ENCODE peak calls at places on chromosomes 1 and 21, in four cellular contexts. One of them, this sample, is unnamed.

GRCh38 chr1:77424236-77424635 is 142.4 kb downstream of the AK5 start:
- DNase-seq in esophagus squamous epithelium: no peak
- DNase-seq in heart left ventricle: no peak
- DNase-seq in breast epithelium: no peak
- DNase-seq in this sample: no peak

GRCh38 chr1:181485276-181486097 is 2.2 kb downstream of the CACNA1E start:
- DNase-seq in heart left ventricle: no peak
- DNase-seq in esophagus squamous epithelium: no peak
- DNase-seq in breast epithelium: no peak
- DNase-seq in this sample: no peak

GRCh38 chr1:119662034-119662437 is 14.0 kb upstream of the ZNF697 start:
- DNase-seq in breast epithelium: no peak
- DNase-seq in esophagus squamous epithelium: no peak
- DNase-seq in heart left ventricle: no peak
- DNase-seq in this sample: no peak

GRCh38 chr1:234544094-234544579 is 65.2 kb upstream of the TARBP1 start:
- DNase-seq in esophagus squamous epithelium: no peak
- DNase-seq in breast epithelium: peak
- DNase-seq in heart left ventricle: peak
- DNase-seq in this sample: no peak

GRCh38 chr1:68470388-68470970 is 20.7 kb upstream of the RPE65 start:
- DNase-seq in heart left ventricle: no peak
- DNase-seq in esophagus squamous epithelium: no peak
- DNase-seq in breast epithelium: no peak
- DNase-seq in this sample: no peak

GRCh38 chr21:16532841-16533240 is 803.1 kb downstream of the USP25 start:
- DNase-seq in esophagus squamous epithelium: no peak
- DNase-seq in heart left ventricle: no peak
- DNase-seq in breast epithelium: no peak
- DNase-seq in this sample: no peak

GRCh38 chr1:7572654-7573152 is 198.4 kb upstream of the VAMP3 start:
- DNase-seq in heart left ventricle: no peak
- DNase-seq in esophagus squamous epithelium: no peak
- DNase-seq in breast epithelium: no peak
- DNase-seq in this sample: no peak

GRCh38 chr1:196115641-196116040 is 492.6 kb downstream of the KCNT2 start:
- DNase-seq in esophagus squamous epithelium: no peak
- DNase-seq in heart left ventricle: peak
- DNase-seq in breast epithelium: no peak
- DNase-seq in this sample: no peak

GRCh38 chr1:59446257-59446901 is 149.5 kb downstream of the FGGY start:
- DNase-seq in breast epithelium: no peak
- DNase-seq in heart left ventricle: no peak
- DNase-seq in esophagus squamous epithelium: no peak
- DNase-seq in this sample: no peak

GRCh38 chr1:23211955-23212354 is 5.3 kb downstream of the HTR1D start:
- DNase-seq in breast epithelium: no peak
- DNase-seq in esophagus squamous epithelium: no peak
- DNase-seq in heart left ventricle: no peak
- DNase-seq in this sample: no peak

GRCh38 chr1:167714098-167714850 is 7.5 kb upstream of the MPZL1 start:
- DNase-seq in esophagus squamous epithelium: no peak
- DNase-seq in heart left ventricle: peak
- DNase-seq in breast epithelium: peak
- DNase-seq in this sample: peak

GRCh38 chr1:205500240-205501218 is 3.9 kb upstream of the CDK18 start:
- DNase-seq in heart left ventricle: no peak
- DNase-seq in esophagus squamous epithelium: no peak
- DNase-seq in breast epithelium: no peak
- DNase-seq in this sample: no peak

GRCh38 chr1:165073402-165074007 is 283.0 kb downstream of the LMX1A start:
- DNase-seq in heart left ventricle: no peak
- DNase-seq in esophagus squamous epithelium: no peak
- DNase-seq in breast epithelium: no peak
- DNase-seq in this sample: peak

GRCh38 chr1:8598783-8599182 is 218.7 kb downstream of the RERE start:
- DNase-seq in breast epithelium: no peak
- DNase-seq in heart left ventricle: no peak
- DNase-seq in esophagus squamous epithelium: no peak
- DNase-seq in this sample: no peak

GRCh38 chr21:31566061-31566460 is 93.4 kb upstream of the SOD1 start:
- DNase-seq in esophagus squamous epithelium: no peak
- DNase-seq in breast epithelium: no peak
- DNase-seq in heart left ventricle: no peak
- DNase-seq in this sample: no peak

GRCh38 chr1:223748773-223749733 is 36.7 kb downstream of the CAPN2 start:
- DNase-seq in esophagus squamous epithelium: no peak
- DNase-seq in heart left ventricle: peak
- DNase-seq in breast epithelium: peak
- DNase-seq in this sample: peak

GRCh38 chr1:213439703-213440102 is 388.7 kb downstream of the RPS6KC1 start:
- DNase-seq in heart left ventricle: no peak
- DNase-seq in breast epithelium: no peak
- DNase-seq in esophagus squamous epithelium: no peak
- DNase-seq in this sample: no peak

GRCh38 chr1:116820362-116820761 is 66.1 kb downstream of the CD2 start:
- DNase-seq in heart left ventricle: peak
- DNase-seq in esophagus squamous epithelium: no peak
- DNase-seq in breast epithelium: no peak
- DNase-seq in this sample: no peak

GRCh38 chr1:182600036-182600713 is 4.0 kb downstream of the RGS16 start:
- DNase-seq in breast epithelium: no peak
- DNase-seq in esophagus squamous epithelium: no peak
- DNase-seq in heart left ventricle: no peak
- DNase-seq in this sample: no peak
- TF ChIP-seq POLR2A in breast epithelium: no peak
- TF ChIP-seq POLR2A in esophagus squamous epithelium: no peak
- TF ChIP-seq POLR2A in heart left ventricle: no peak
- TF ChIP-seq POLR2A in this sample: no peak

DNA sequence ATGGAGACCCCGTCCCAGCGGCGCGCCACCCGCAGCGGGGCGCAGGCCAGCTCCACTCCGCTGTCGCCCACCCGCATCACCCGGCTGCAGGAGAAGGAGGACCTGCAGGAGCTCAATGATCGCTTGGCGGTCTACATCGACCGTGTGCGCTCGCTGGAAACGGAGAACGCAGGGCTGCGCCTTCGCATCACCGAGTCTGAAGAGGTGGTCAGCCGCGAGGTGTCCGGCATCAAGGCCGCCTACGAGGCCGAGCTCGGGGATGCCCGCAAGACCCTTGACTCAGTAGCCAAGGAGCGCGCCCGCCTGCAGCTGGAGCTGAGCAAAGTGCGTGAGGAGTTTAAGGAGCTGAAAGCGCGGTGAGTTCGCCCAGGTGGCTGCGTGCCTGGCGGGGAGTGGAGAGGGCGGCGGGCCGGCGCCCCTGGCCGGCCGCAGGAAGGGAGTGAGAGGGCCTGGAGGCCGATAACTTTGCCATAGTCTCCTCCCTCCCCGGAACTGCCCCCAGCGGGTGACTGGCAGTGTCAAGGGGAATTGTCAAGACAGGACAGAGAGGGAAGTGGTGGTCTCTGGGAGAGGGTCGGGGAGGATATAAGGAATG is 505 bp downstream of the LMNA start:
- DNase-seq in heart left ventricle: no peak
- DNase-seq in breast epithelium: no peak
- DNase-seq in esophagus squamous epithelium: no peak
- DNase-seq in this sample: no peak
- TF ChIP-seq POLR2A in heart left ventricle: no peak
- TF ChIP-seq POLR2A in breast epithelium: no peak
- TF ChIP-seq POLR2A in esophagus squamous epithelium: peak
- TF ChIP-seq POLR2A in this sample: no peak

DNA sequence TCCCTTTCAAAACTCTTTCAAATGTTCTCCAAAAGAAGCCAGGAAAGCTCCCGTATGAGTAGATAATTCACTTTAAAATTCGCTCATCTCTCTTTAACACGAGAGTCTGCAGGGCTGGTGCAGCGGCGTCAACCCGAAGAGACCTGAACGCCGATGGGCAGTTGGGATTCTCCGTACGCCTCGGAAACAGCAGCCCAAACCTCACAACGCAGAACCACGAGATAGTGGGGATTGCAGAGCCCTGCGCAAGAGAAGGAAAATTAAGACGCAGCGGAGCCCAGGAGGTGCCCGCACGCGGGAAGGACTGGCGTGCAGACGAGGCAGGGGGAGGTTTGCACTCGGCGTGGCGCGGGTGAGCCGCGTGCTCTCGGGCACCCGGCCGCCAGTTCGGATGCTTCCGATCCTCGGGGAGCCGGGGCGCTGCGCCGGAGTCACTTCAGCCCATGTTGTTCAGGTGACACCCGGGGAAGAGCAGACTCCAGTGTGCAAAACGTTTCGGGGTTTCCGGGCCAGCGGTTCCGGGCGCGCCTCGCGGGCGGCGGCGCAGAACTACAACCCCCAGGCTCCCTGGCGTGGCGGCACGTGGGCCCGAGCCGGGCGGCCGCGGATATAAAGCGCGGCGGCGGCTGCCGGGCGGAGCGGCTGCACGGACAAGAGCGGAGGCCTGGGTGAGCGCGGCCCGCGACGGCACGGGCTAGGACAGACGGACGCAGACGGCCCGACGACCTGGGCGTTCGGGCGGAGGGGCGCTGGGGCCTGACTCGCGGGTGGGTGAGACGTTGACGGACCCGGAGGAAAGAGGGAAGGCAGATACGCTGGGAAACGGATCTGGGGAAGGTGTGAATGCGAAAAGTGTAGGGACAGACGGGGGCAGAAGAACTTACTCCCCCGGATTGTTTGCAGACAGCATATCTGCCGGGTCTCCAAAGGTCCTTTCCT is at the start of gene NPL:
- DNase-seq in heart left ventricle: peak
- DNase-seq in esophagus squamous epithelium: peak
- DNase-seq in breast epithelium: peak
- DNase-seq in this sample: peak
- TF ChIP-seq POLR2A in heart left ventricle: peak
- TF ChIP-seq POLR2A in esophagus squamous epithelium: peak
- TF ChIP-seq POLR2A in breast epithelium: peak
- TF ChIP-seq POLR2A in this sample: peak

GRCh38 chr1:202957733-202958543 is at the start of gene ADIPOR1:
- DNase-seq in breast epithelium: peak
- DNase-seq in heart left ventricle: peak
- DNase-seq in esophagus squamous epithelium: peak
- DNase-seq in this sample: peak
- TF ChIP-seq POLR2A in breast epithelium: peak
- TF ChIP-seq POLR2A in heart left ventricle: peak
- TF ChIP-seq POLR2A in esophagus squamous epithelium: peak
- TF ChIP-seq POLR2A in this sample: peak

This sample was measured in GM12891.